ENCODE peak calls at places on chromosomes 6 and 20, in six cellular contexts. G is GM23338, B is cardiac muscle cell, Y is ascending aorta, S is thyroid gland, A is IMR-90. Q is an unnamed sample.

GRCh38 chr6:3714768-3715167 is 36.7 kb downstream of the PXDC1 start:
- DNase-seq in G (no peak), B (no peak), Y (no peak), S (no peak), A (no peak), Q (no peak)

GRCh38 chr6:130560231-130560630 is 194.4 kb downstream of the TMEM200A start:
- DNase-seq in G (no peak), B (no peak), Y (no peak), S (no peak), A (peak; percentile 29), Q (no peak)

GRCh38 chr20:25194333-25194972 is 1.1 kb upstream of the ENTPD6 start:
- DNase-seq in G (no peak), B (no peak), Y (no peak), S (no peak), A (no peak), Q (no peak)

GRCh38 chr6:151018911-151019795 is 153.7 kb downstream of the MTHFD1L start:
- DNase-seq in G (no peak), B (no peak), Y (no peak), S (no peak), A (no peak), Q (no peak)

GRCh38 chr20:46894579-46894958 is at the start of gene EYA2:
- DNase-seq in G (peak; percentile 59), B (peak; percentile 6), Y (no peak), S (peak; percentile 63), A (peak; percentile 25), Q (peak; percentile 25)

GRCh38 chr20:63648190-63648589 is 5.0 kb downstream of the STMN3 start:
- DNase-seq in G (no peak), B (no peak), Y (no peak), S (no peak), A (no peak), Q (no peak)

GRCh38 chr20:50366270-50367103 is 143.7 kb upstream of the PTPN1 start:
- DNase-seq in G (no peak), B (peak; percentile 92), Y (no peak), S (peak; percentile 85), A (peak; percentile 75), Q (no peak)

GRCh38 chr6:89379281-89379680 is 26.8 kb upstream of the UBE2J1 start:
- DNase-seq in G (no peak), B (peak; percentile 7), Y (no peak), S (no peak), A (no peak), Q (no peak)

GRCh38 chr6:24775520-24776058 is 852 bp downstream of the GMNN start:
- DNase-seq in G (no peak), B (peak; percentile 73), Y (no peak), S (peak; percentile 10), A (peak; percentile 70), Q (peak; percentile 89)

GRCh38 chr6:10759884-10760329 is 12.3 kb downstream of the TMEM14B start:
- DNase-seq in G (no peak), B (peak; percentile 25), Y (no peak), S (peak; percentile 76), A (peak; percentile 89), Q (no peak)

GRCh38 chr6:39199976-39200375 is 29.3 kb downstream of the KCNK5 start:
- DNase-seq in G (no peak), B (no peak), Y (no peak), S (no peak), A (no peak), Q (no peak)

GRCh38 chr6:95837890-95838289 is 177.9 kb upstream of the FUT9 start:
- DNase-seq in G (no peak), B (no peak), Y (no peak), S (no peak), A (no peak), Q (no peak)

GRCh38 chr20:21719592-21720214 is 14.2 kb downstream of the PAX1 start:
- DNase-seq in G (peak; percentile 87), B (peak; percentile 68), Y (no peak), S (peak; percentile 58), A (peak; percentile 47), Q (no peak)

GRCh38 chr6:123417411-123417810 is 219.3 kb downstream of the TRDN start:
- DNase-seq in G (no peak), B (no peak), Y (no peak), S (no peak), A (no peak), Q (no peak)

GRCh38 chr6:17725083-17725482 is 18.4 kb upstream of the NUP153 start:
- DNase-seq in G (peak; percentile 81), B (peak; percentile 89), Y (peak; percentile 50), S (no peak), A (peak; percentile 59), Q (peak; percentile 87)

GRCh38 chr6:54916858-54917257 is 70.3 kb downstream of the FAM83B start:
- DNase-seq in G (no peak), B (no peak), Y (no peak), S (no peak), A (peak; percentile 75), Q (no peak)

GRCh38 chr6:85424981-85425380 is 24.9 kb upstream of the NT5E start:
- DNase-seq in G (no peak), B (no peak), Y (no peak), S (no peak), A (no peak), Q (no peak)

GRCh38 chr20:62652051-62652893 is 10.0 kb downstream of the SLCO4A1 start:
- DNase-seq in G (peak; percentile 61), B (peak; percentile 99), Y (peak; percentile 96), S (peak; percentile 95), A (peak; percentile 99), Q (no peak)

GRCh38 chr6:118708055-118708454 is 56.7 kb upstream of the CEP85L start:
- DNase-seq in G (no peak), B (peak; percentile 36), Y (no peak), S (no peak), A (peak; percentile 54), Q (no peak)

GRCh38 chr6:139380168-139380567 is 5.7 kb upstream of the CITED2 start:
- DNase-seq in G (no peak), B (no peak), Y (no peak), S (no peak), A (no peak), Q (no peak)

GRCh38 chr6:166542580-166542912 is 43.9 kb downstream of the RAMACL start:
- DNase-seq in G (peak; percentile 84), B (no peak), Y (no peak), S (peak; percentile 52), A (peak; percentile 17), Q (no peak)

GRCh38 chr6:166545156-166545555 is 41.3 kb downstream of the RAMACL start:
- DNase-seq in G (no peak), B (no peak), Y (no peak), S (no peak), A (no peak), Q (no peak)

GRCh38 chr6:166543603-166544293 is 42.7 kb downstream of the RAMACL start:
- DNase-seq in G (no peak), B (no peak), Y (no peak), S (no peak), A (no peak), Q (no peak)

GRCh38 chr6:166541876-166542579 is 44.5 kb downstream of the RAMACL start:
- DNase-seq in G (no peak), B (no peak), Y (no peak), S (no peak), A (peak; percentile 21), Q (no peak)

DNA sequence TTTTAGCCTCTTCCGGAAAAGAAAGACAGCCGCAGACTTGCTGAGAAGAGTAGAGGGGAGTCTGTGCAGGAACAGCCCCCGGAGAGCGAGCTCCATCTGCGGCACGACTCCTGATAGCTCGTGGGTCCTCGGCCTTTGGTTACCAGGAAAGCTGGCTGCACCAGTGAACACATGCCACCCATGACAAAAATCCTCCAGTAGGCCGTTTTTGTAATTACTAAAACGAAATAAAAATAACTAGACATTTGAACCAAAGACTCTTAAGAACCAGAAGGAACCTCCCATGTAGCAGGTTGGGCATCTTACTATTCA is 42.2 kb downstream of the RAMACL start:
- DNase-seq in G (no peak), B (no peak), Y (no peak), S (no peak), A (no peak), Q (no peak)
- H3K27ac ChIP-seq in G (peak overlapping the region; percentile 8), B (no peak overlapping the region), Y (no peak overlapping the region), S (no peak overlapping the region), A (no peak overlapping the region), Q (no peak overlapping the region)

GRCh38 chr20:6180531-6180930 is 57.7 kb upstream of the FERMT1 start:
- DNase-seq in G (no peak), B (no peak), Y (no peak), S (no peak), A (no peak), Q (no peak)

GRCh38 chr20:6184086-6184485 is 61.3 kb upstream of the FERMT1 start:
- DNase-seq in G (peak; percentile 41), B (no peak), Y (no peak), S (no peak), A (no peak), Q (no peak)

GRCh38 chr20:6185268-6185667 is 62.4 kb upstream of the FERMT1 start:
- DNase-seq in G (peak; percentile 38), B (peak; percentile 14), Y (no peak), S (no peak), A (no peak), Q (no peak)
- TF ChIP-seq CTCF in G (peak; percentile 71), B (peak; percentile 23), Y (no peak), S (no peak), A (no peak), Q (no peak)

DNA sequence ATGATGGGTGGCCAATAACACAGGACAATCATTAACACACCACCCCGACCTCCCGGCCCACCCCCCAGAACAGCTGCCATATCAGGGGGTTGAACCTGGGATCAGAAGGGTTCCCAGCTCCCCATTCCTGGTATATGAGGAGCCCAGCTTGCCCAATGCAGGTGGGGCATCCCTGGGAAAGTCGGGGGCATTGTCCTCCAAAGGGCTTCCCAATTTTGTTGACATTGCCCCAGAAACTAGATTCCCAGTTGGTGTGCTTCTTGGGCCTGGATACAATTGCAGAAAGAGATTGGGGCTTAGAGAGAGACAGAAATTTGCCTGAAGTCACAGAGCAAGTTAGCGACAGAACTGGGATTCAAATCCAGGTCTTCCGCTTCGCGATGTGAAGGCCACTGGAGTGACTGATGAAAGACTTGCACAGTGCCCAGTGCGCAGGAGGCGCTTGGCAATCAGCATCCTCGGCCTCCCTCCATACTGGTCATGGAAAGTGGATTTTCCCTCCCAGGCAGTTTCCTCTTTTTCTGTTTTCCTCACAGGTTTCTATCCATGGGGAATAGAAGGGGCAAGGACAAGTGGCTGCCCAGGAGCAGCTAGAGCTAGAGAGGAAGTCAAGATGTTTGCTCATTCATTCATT is 59.5 kb upstream of the TTPAL start:
- DNase-seq in G (no peak), B (no peak), Y (no peak), S (no peak), A (no peak), Q (no peak)
- H3K27ac ChIP-seq in G (no peak overlapping the region), B (no peak overlapping the region), Y (no peak overlapping the region), S (no peak overlapping the region), A (no peak overlapping the region), Q (no peak overlapping the region)

DNA sequence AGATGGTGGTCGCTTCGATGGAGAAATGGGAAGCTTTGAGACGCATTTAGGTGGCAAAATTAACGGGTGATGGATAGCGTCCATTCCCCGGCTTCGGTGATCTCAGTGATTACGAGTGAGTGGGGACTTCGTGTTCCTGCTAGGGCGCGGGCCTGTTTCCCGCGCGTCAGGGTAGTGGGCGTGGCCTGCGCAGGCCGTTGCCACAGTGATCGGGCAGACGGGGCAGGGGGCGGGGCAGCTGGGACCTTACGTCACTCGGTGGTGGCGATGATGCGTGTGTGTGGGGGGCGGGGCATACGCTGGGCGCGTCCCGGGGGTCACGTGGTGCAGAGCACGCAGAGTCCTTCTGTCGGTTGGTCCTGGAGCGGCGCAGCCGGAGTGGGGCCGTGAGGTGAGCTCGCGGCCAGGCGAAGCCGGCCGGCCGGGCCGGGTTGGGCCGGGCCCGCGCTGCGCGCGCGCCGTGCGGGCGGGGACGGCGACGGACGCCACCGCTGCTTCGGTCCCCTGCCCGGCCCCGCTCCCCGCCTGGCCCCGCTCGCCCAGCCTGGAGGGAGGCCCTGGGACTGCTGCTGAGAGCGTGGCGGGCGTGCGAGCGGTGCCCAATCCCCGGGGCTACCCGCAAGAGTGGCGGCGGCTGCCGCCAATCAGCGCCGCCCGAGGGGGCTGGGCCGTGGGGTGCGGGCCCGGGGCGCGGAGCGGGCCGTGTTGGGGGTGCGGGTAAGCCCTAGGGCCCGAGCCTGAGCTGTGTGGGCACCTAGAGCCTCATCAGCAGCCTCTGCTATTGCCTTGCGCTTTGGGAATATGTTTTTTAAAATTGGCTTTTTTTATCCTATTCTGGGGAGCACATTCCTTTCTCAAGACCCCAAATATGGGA is at the start of gene PHF20:
- DNase-seq in G (peak; percentile 98), B (peak; percentile 99), Y (peak; percentile 100), S (peak; percentile 99), A (peak; percentile 96), Q (peak; percentile 99)
- TF ChIP-seq CTCF in G (no peak), B (no peak), Y (no peak), S (no peak), A (no peak), Q (no peak)

Q was measured in vagina.